ENCODE peak calls at places on chromosome 7, in six cellular contexts. W, C, B, M, Q and K are unnamed samples.

GRCh38 chr7:29547465-29547864 is 16.2 kb upstream of the PRR15 start:
- DNase-seq in W (no peak), C (no peak), B (no peak), M (no peak), Q (no peak), K (no peak)

GRCh38 chr7:75844158-75844557 is 30.6 kb upstream of the CCL24 start:
- DNase-seq in W (no peak), C (no peak), B (no peak), M (no peak), Q (no peak), K (no peak)

GRCh38 chr7:34036069-34036920 is 131.0 kb downstream of the BMPER start:
- DNase-seq in W (peak), C (peak), B (peak), M (no peak), Q (no peak), K (peak)

GRCh38 chr7:1899951-1900762 is 230.1 kb downstream of the ELFN1 start:
- DNase-seq in W (no peak), C (peak), B (no peak), M (no peak), Q (no peak), K (peak)

GRCh38 chr7:47404005-47404404 is 177.9 kb downstream of the TNS3 start:
- DNase-seq in W (peak), C (no peak), B (peak), M (no peak), Q (no peak), K (no peak)

GRCh38 chr7:117090820-117091219 is 137.5 kb downstream of the ST7 start:
- DNase-seq in W (no peak), C (no peak), B (no peak), M (no peak), Q (no peak), K (no peak)

GRCh38 chr7:70710011-70710480 is 421.9 kb upstream of the GALNT17 start:
- DNase-seq in W (peak), C (no peak), B (no peak), M (no peak), Q (peak), K (no peak)

GRCh38 chr7:54831046-54831643 is 72.1 kb upstream of the SEC61G start:
- DNase-seq in W (peak), C (no peak), B (no peak), M (no peak), Q (no peak), K (no peak)

GRCh38 chr7:5854738-5855137 is 25.9 kb upstream of the OCM start:
- DNase-seq in W (no peak), C (no peak), B (no peak), M (no peak), Q (no peak), K (no peak)

GRCh38 chr7:90708841-90709317 is 112.8 kb downstream of the CDK14 start:
- DNase-seq in W (no peak), C (no peak), B (no peak), M (no peak), Q (peak), K (no peak)

GRCh38 chr7:150799741-150800575 is at the start of gene TMEM176B:
- DNase-seq in W (no peak), C (no peak), B (no peak), M (no peak), Q (no peak), K (peak)

GRCh38 chr7:102450242-102450641 is 14.4 kb downstream of the ALKBH4 start:
- DNase-seq in W (no peak), C (peak), B (no peak), M (no peak), Q (no peak), K (no peak)

GRCh38 chr7:70828366-70828765 is 303.6 kb upstream of the GALNT17 start:
- DNase-seq in W (no peak), C (no peak), B (no peak), M (no peak), Q (no peak), K (no peak)

GRCh38 chr7:153576096-153576495 is 476.1 kb upstream of the DPP6 start:
- DNase-seq in W (no peak), C (no peak), B (no peak), M (no peak), Q (no peak), K (no peak)

GRCh38 chr7:86991093-86991769 is 68.2 kb downstream of the ELAPOR2 start:
- DNase-seq in W (no peak), C (no peak), B (no peak), M (no peak), Q (no peak), K (no peak)

GRCh38 chr7:82477733-82478515 is 34.3 kb upstream of the CACNA2D1 start:
- DNase-seq in W (no peak), C (no peak), B (no peak), M (no peak), Q (no peak), K (no peak)

GRCh38 chr7:117324940-117325339 is 2.1 kb upstream of the WNT2 start:
- DNase-seq in W (no peak), C (no peak), B (no peak), M (no peak), Q (no peak), K (no peak)

GRCh38 chr7:82566752-82567151 is 123.2 kb upstream of the CACNA2D1 start:
- DNase-seq in W (no peak), C (no peak), B (no peak), M (no peak), Q (no peak), K (no peak)

GRCh38 chr7:151248191-151249033 is at the start of gene SMARCD3:
- DNase-seq in W (peak), C (peak), B (peak), M (no peak), Q (no peak), K (peak)

GRCh38 chr7:6500691-6501090 is 50.6 kb downstream of the GRID2IP start:
- DNase-seq in W (no peak), C (no peak), B (no peak), M (no peak), Q (no peak), K (no peak)

GRCh38 chr7:2796358-2797352 is 47.5 kb downstream of the GNA12 start:
- DNase-seq in W (peak), C (no peak), B (peak), M (peak), Q (no peak), K (peak)

GRCh38 chr7:36266683-36267082 is 113.6 kb downstream of the EEPD1 start:
- DNase-seq in W (no peak), C (no peak), B (no peak), M (no peak), Q (no peak), K (no peak)

GRCh38 chr7:47089068-47089417 is 492.9 kb downstream of the TNS3 start:
- DNase-seq in W (no peak), C (no peak), B (no peak), M (no peak), Q (no peak), K (no peak)

GRCh38 chr7:68691261-68692216 is 906.7 kb upstream of the AUTS2 start:
- DNase-seq in W (peak), C (no peak), B (peak), M (no peak), Q (no peak), K (no peak)

GRCh38 chr7:93902777-93903423 is 3.5 kb upstream of the GNGT1 start:
- DNase-seq in W (peak), C (no peak), B (no peak), M (no peak), Q (no peak), K (no peak)

GRCh38 chr7:142383826-142384507 is 126.1 kb upstream of the PRSS58 start:
- DNase-seq in W (no peak), C (no peak), B (no peak), M (no peak), Q (no peak), K (no peak)

GRCh38 chr7:1091019-1091643 is 3.2 kb downstream of the GPER1 start:
- DNase-seq in W (peak), C (no peak), B (no peak), M (no peak), Q (no peak), K (no peak)

GRCh38 chr7:31251441-31251840 is 89.1 kb downstream of the NEUROD6 start:
- DNase-seq in W (no peak), C (no peak), B (no peak), M (no peak), Q (no peak), K (no peak)

GRCh38 chr7:106313456-106313891 is 28.7 kb upstream of the NAMPT start:
- DNase-seq in W (peak), C (no peak), B (no peak), M (no peak), Q (no peak), K (no peak)

GRCh38 chr7:39044489-39044888 is 66.8 kb downstream of the POU6F2 start:
- DNase-seq in W (no peak), C (no peak), B (no peak), M (no peak), Q (no peak), K (no peak)

GRCh38 chr7:46146454-46147255 is 225.6 kb upstream of the IGFBP3 start:
- DNase-seq in W (peak), C (no peak), B (no peak), M (no peak), Q (no peak), K (no peak)

GRCh38 chr7:106914018-106914607 is 49.0 kb downstream of the PIK3CG start:
- DNase-seq in W (no peak), C (no peak), B (no peak), M (no peak), Q (no peak), K (no peak)

GRCh38 chr7:144057954-144058353 is 9.2 kb downstream of the OR2A5 start:
- DNase-seq in W (no peak), C (no peak), B (no peak), M (no peak), Q (no peak), K (no peak)

GRCh38 chr7:48182736-48183369 is 11.6 kb downstream of the ABCA13 start:
- DNase-seq in W (peak), C (no peak), B (no peak), M (no peak), Q (no peak), K (no peak)

GRCh38 chr7:1912472-1913289 is 242.6 kb downstream of the ELFN1 start:
- DNase-seq in W (peak), C (no peak), B (peak), M (no peak), Q (no peak), K (no peak)

GRCh38 chr7:48083114-48083830 is 5.8 kb upstream of the UPP1 start:
- DNase-seq in W (peak), C (no peak), B (no peak), M (no peak), Q (no peak), K (no peak)

GRCh38 chr7:152076940-152077933 is 51.8 kb downstream of the GALNT11 start:
- DNase-seq in W (peak), C (no peak), B (peak), M (no peak), Q (no peak), K (no peak)

GRCh38 chr7:48149058-48149457 is 22.2 kb upstream of the ABCA13 start:
- DNase-seq in W (no peak), C (no peak), B (no peak), M (no peak), Q (no peak), K (no peak)

GRCh38 chr7:44189286-44189992 is at the start of gene GCK:
- DNase-seq in W (no peak), C (no peak), B (peak), M (no peak), Q (no peak), K (no peak)

GRCh38 chr7:17015575-17015974 is 133.8 kb upstream of the AGR3 start:
- DNase-seq in W (peak), C (no peak), B (no peak), M (no peak), Q (no peak), K (no peak)

GRCh38 chr7:137873524-137873923 is 26.8 kb upstream of the DGKI start:
- DNase-seq in W (peak), C (no peak), B (no peak), M (no peak), Q (no peak), K (no peak)
- H3K27ac ChIP-seq in W (no peak), C (no peak), B (no peak), M (peak), Q (peak), K (no peak)

GRCh38 chr7:123533929-123534382 is 439 bp downstream of the IQUB start:
- DNase-seq in W (no peak), C (no peak), B (no peak), M (no peak), Q (no peak), K (no peak)

GRCh38 chr7:123537026-123537642 is 2.7 kb upstream of the IQUB start:
- DNase-seq in W (peak), C (no peak), B (no peak), M (no peak), Q (no peak), K (no peak)

GRCh38 chr7:123533553-123533917 is 860 bp downstream of the IQUB start:
- DNase-seq in W (no peak), C (no peak), B (no peak), M (no peak), Q (no peak), K (no peak)

GRCh38 chr7:123535517-123535916 is 1.1 kb upstream of the IQUB start:
- DNase-seq in W (no peak), C (peak), B (peak), M (no peak), Q (no peak), K (no peak)

GRCh38 chr7:123534383-123535260 is at the start of gene IQUB:
- DNase-seq in W (peak), C (peak), B (peak), M (peak), Q (peak), K (peak)
- TF ChIP-seq POLR2A in W (peak), C (no peak), B (no peak), M (no peak), Q (peak), K (no peak)

GRCh38 chr7:26553128-26553527 is 261.5 kb downstream of the SNX10 start:
- DNase-seq in W (no peak), C (no peak), B (no peak), M (no peak), Q (no peak), K (no peak)

GRCh38 chr7:26551740-26552139 is 260.1 kb downstream of the SNX10 start:
- DNase-seq in W (no peak), C (no peak), B (no peak), M (no peak), Q (no peak), K (no peak)

GRCh38 chr7:26547156-26547555 is 255.5 kb downstream of the SNX10 start:
- DNase-seq in W (no peak), C (no peak), B (no peak), M (no peak), Q (no peak), K (no peak)

GRCh38 chr7:26550492-26550891 is 258.8 kb downstream of the SNX10 start:
- DNase-seq in W (no peak), C (no peak), B (no peak), M (no peak), Q (no peak), K (no peak)

GRCh38 chr7:26549281-26549943 is 257.8 kb downstream of the SNX10 start:
- DNase-seq in W (no peak), C (peak), B (no peak), M (no peak), Q (no peak), K (no peak)
- H3K27ac ChIP-seq in W (no peak), C (no peak), B (no peak), M (no peak), Q (no peak), K (no peak)

DNA sequence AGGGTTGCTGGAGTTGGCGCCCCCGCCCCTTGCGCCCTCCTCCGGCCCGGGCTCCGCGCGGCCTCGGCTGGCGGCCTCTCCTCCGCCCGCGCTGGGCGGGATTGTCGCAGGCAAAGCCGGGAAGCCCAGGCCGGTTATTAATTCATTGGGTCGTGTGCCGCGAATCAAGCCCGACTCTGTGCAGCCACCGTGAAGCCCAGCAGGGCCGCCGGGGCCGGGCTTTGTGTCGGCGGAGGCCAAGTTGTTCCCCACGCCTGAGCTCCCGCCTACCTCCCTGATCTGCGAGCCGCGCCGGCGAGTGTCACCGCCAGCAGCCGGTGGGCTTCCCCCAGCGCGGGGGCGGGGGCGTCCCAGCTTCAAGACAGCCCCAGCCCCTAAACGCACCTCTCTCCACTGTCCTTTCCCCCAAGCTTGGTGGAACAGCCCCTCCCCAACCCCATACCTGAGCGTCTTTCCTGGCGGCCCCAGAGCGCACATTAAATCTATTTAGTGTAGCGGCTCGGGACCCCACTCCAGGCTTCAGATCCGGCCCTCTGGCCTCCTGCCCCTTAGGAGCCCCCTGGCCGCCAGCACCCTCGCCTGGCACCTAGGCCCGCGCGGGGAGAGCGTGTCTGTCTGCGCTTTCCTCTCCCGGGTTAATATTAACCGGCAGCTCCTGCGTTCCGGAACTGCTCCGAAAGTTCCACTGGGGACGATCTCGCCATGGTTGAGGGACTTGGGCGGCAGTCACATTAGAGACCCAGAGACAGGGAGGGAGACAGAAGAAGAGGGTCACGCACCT is 3.5 kb downstream of the SHH start:
- DNase-seq in W (no peak), C (peak), B (no peak), M (no peak), Q (no peak), K (peak)
- TF ChIP-seq POLR2A in W (no peak), C (no peak), B (no peak), M (no peak), Q (no peak), K (peak)

GRCh38 chr7:134731616-134732015 is 47.8 kb upstream of the CALD1 start:
- DNase-seq in W (no peak), C (no peak), B (no peak), M (no peak), Q (no peak), K (no peak)

GRCh38 chr7:134732739-134733138 is 46.7 kb upstream of the CALD1 start:
- DNase-seq in W (no peak), C (no peak), B (no peak), M (no peak), Q (no peak), K (no peak)

GRCh38 chr7:134727711-134728110 is 51.7 kb upstream of the CALD1 start:
- DNase-seq in W (peak), C (no peak), B (no peak), M (no peak), Q (no peak), K (no peak)

GRCh38 chr7:134729895-134730294 is 49.5 kb upstream of the CALD1 start:
- DNase-seq in W (peak), C (no peak), B (no peak), M (no peak), Q (no peak), K (no peak)

DNA sequence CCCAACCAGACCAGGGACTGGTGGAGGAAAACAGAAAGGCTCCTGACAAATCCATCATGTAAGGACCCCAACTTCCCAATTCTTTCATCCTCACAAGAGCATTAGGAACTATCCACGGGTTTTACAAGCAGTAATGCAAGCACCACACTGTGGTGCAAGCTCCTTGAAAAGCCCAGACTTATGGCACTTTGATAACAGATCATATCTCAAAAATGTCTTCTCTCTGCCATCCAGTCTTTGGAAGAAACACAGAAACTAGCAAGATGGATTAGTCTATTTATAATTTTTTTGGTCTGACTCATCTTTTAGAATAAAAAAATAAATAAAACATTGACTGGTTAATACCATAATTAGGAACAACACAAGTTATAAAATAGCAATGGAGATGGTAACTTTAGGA is 49.1 kb upstream of the CALD1 start:
- DNase-seq in W (peak), C (no peak), B (no peak), M (no peak), Q (no peak), K (no peak)
- H3K27ac ChIP-seq in W (peak), C (peak), B (no peak), M (peak), Q (no peak), K (no peak)